ENCODE peak calls at places on chromosomes 12 and 14, in six cellular contexts. One of them, this sample, is unnamed.

GRCh38 chr14:104267895-104268294 is 129.5 kb downstream of the KIF26A start:
- DNase-seq in tibial nerve: no peak
- DNase-seq in neural progenitor cell: no peak
- DNase-seq in AG04450: no peak
- DNase-seq in psoas muscle: no peak
- DNase-seq in astrocyte: no peak
- DNase-seq in this sample: no peak

GRCh38 chr12:49489720-49490119 is 49.1 kb upstream of the KCNH3 start:
- DNase-seq in tibial nerve: no peak
- DNase-seq in neural progenitor cell: no peak
- DNase-seq in AG04450: peak; percentile 67
- DNase-seq in psoas muscle: no peak
- DNase-seq in astrocyte: peak; percentile 98
- DNase-seq in this sample: peak; percentile 45

GRCh38 chr14:56119221-56119967 is 1.2 kb downstream of the PELI2 start:
- DNase-seq in tibial nerve: no peak
- DNase-seq in neural progenitor cell: peak; percentile 71
- DNase-seq in AG04450: no peak
- DNase-seq in psoas muscle: peak; percentile 58
- DNase-seq in astrocyte: no peak
- DNase-seq in this sample: no peak

GRCh38 chr14:69316449-69317391 is 56.8 kb downstream of the GALNT16 start:
- DNase-seq in tibial nerve: peak; percentile 20
- DNase-seq in neural progenitor cell: no peak
- DNase-seq in AG04450: peak; percentile 94
- DNase-seq in psoas muscle: peak; percentile 60
- DNase-seq in astrocyte: peak; percentile 99
- DNase-seq in this sample: peak; percentile 82

GRCh38 chr12:108714866-108715265 is 16.5 kb downstream of the CORO1C start:
- DNase-seq in tibial nerve: no peak
- DNase-seq in neural progenitor cell: no peak
- DNase-seq in AG04450: no peak
- DNase-seq in psoas muscle: no peak
- DNase-seq in astrocyte: no peak
- DNase-seq in this sample: no peak

GRCh38 chr12:75974323-75975273 is 57.0 kb downstream of the PHLDA1 start:
- DNase-seq in tibial nerve: no peak
- DNase-seq in neural progenitor cell: peak; percentile 64
- DNase-seq in AG04450: no peak
- DNase-seq in psoas muscle: no peak
- DNase-seq in astrocyte: no peak
- DNase-seq in this sample: no peak

GRCh38 chr12:59023861-59024424 is 103.6 kb upstream of the LRIG3 start:
- DNase-seq in tibial nerve: no peak
- DNase-seq in neural progenitor cell: no peak
- DNase-seq in AG04450: no peak
- DNase-seq in psoas muscle: no peak
- DNase-seq in astrocyte: peak; percentile 35
- DNase-seq in this sample: no peak

GRCh38 chr12:66514581-66514980 is 164.3 kb downstream of the GRIP1 start:
- DNase-seq in tibial nerve: no peak
- DNase-seq in neural progenitor cell: no peak
- DNase-seq in AG04450: no peak
- DNase-seq in psoas muscle: no peak
- DNase-seq in astrocyte: peak; percentile 88
- DNase-seq in this sample: peak; percentile 45

GRCh38 chr14:88933203-88933602 is 108.8 kb downstream of the TTC8 start:
- DNase-seq in tibial nerve: no peak
- DNase-seq in neural progenitor cell: no peak
- DNase-seq in AG04450: no peak
- DNase-seq in psoas muscle: no peak
- DNase-seq in astrocyte: peak; percentile 3
- DNase-seq in this sample: no peak

GRCh38 chr12:122895757-122896636 is at the start of gene VPS37B:
- DNase-seq in tibial nerve: peak; percentile 62
- DNase-seq in neural progenitor cell: peak; percentile 90
- DNase-seq in AG04450: no peak
- DNase-seq in psoas muscle: peak; percentile 82
- DNase-seq in astrocyte: peak; percentile 76
- DNase-seq in this sample: peak; percentile 88
- TF ChIP-seq CTCF in tibial nerve: no peak
- TF ChIP-seq CTCF in neural progenitor cell: no peak
- TF ChIP-seq CTCF in AG04450: no peak
- TF ChIP-seq CTCF in psoas muscle: no peak
- TF ChIP-seq CTCF in astrocyte: no peak
- TF ChIP-seq CTCF in this sample: no peak

DNA sequence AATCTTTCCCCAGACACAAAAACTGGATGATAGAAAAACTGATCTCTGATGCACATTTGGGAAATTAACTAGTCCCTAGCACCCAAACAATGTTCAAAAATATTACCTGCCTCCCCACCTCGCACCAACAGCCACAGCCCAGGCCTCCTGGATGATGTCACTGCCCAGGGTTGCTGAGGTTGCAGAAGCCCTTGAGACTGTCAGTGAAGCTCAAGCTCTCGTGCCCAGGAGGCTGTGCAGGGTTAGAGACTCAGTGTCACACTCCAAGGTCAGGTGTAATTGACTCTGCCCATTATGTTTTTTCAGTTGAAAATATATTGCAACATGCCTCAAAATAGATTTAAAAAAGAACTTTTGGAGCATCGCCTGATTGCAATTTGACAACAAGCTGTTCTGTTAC is 72.2 kb downstream of the CMAS start:
- DNase-seq in tibial nerve: no peak
- DNase-seq in neural progenitor cell: no peak
- DNase-seq in AG04450: no peak
- DNase-seq in psoas muscle: no peak
- DNase-seq in astrocyte: no peak
- DNase-seq in this sample: no peak
- H3K27ac ChIP-seq in tibial nerve: no peak overlapping the region
- H3K27ac ChIP-seq in neural progenitor cell: no peak overlapping the region
- H3K27ac ChIP-seq in AG04450: no peak overlapping the region
- H3K27ac ChIP-seq in psoas muscle: no peak overlapping the region
- H3K27ac ChIP-seq in astrocyte: no peak overlapping the region
- H3K27ac ChIP-seq in this sample: no peak overlapping the region

GRCh38 chr14:24690492-24690891 is 56.5 kb upstream of the GZMB start:
- DNase-seq in tibial nerve: no peak
- DNase-seq in neural progenitor cell: peak; percentile 44
- DNase-seq in AG04450: no peak
- DNase-seq in psoas muscle: no peak
- DNase-seq in astrocyte: no peak
- DNase-seq in this sample: no peak
- TF ChIP-seq CTCF in tibial nerve: no peak
- TF ChIP-seq CTCF in neural progenitor cell: peak; percentile 32
- TF ChIP-seq CTCF in AG04450: no peak
- TF ChIP-seq CTCF in psoas muscle: no peak
- TF ChIP-seq CTCF in astrocyte: no peak
- TF ChIP-seq CTCF in this sample: no peak

GRCh38 chr14:35362911-35363374 is 41.6 kb downstream of the NFKBIA start:
- DNase-seq in tibial nerve: no peak
- DNase-seq in neural progenitor cell: no peak
- DNase-seq in AG04450: no peak
- DNase-seq in psoas muscle: no peak
- DNase-seq in astrocyte: peak; percentile 78
- DNase-seq in this sample: no peak
- H3K27ac ChIP-seq in tibial nerve: peak overlapping the region; percentile 94
- H3K27ac ChIP-seq in neural progenitor cell: no peak overlapping the region
- H3K27ac ChIP-seq in AG04450: peak overlapping the region; percentile 66
- H3K27ac ChIP-seq in psoas muscle: no peak overlapping the region
- H3K27ac ChIP-seq in astrocyte: no peak overlapping the region
- H3K27ac ChIP-seq in this sample: no peak overlapping the region

GRCh38 chr14:64478634-64479250 is 13.4 kb downstream of the AKAP5 start:
- DNase-seq in tibial nerve: no peak
- DNase-seq in neural progenitor cell: no peak
- DNase-seq in AG04450: no peak
- DNase-seq in psoas muscle: no peak
- DNase-seq in astrocyte: no peak
- DNase-seq in this sample: peak; percentile 24
- TF ChIP-seq CTCF in tibial nerve: peak; percentile 31
- TF ChIP-seq CTCF in neural progenitor cell: peak; percentile 43
- TF ChIP-seq CTCF in AG04450: peak; percentile 47
- TF ChIP-seq CTCF in psoas muscle: peak; percentile 32
- TF ChIP-seq CTCF in astrocyte: peak; percentile 24
- TF ChIP-seq CTCF in this sample: peak; percentile 56

GRCh38 chr14:90429236-90429635 is 32.4 kb downstream of the CALM1 start:
- DNase-seq in tibial nerve: no peak
- DNase-seq in neural progenitor cell: no peak
- DNase-seq in AG04450: no peak
- DNase-seq in psoas muscle: no peak
- DNase-seq in astrocyte: no peak
- DNase-seq in this sample: no peak
- H3K27ac ChIP-seq in tibial nerve: no peak overlapping the region
- H3K27ac ChIP-seq in neural progenitor cell: no peak overlapping the region
- H3K27ac ChIP-seq in AG04450: no peak overlapping the region
- H3K27ac ChIP-seq in psoas muscle: no peak overlapping the region
- H3K27ac ChIP-seq in astrocyte: no peak overlapping the region
- H3K27ac ChIP-seq in this sample: no peak overlapping the region

GRCh38 chr12:79121486-79121885 is 256.9 kb downstream of the SYT1 start:
- DNase-seq in tibial nerve: no peak
- DNase-seq in neural progenitor cell: no peak
- DNase-seq in AG04450: no peak
- DNase-seq in psoas muscle: no peak
- DNase-seq in astrocyte: no peak
- DNase-seq in this sample: peak; percentile 16
- TF ChIP-seq CTCF in tibial nerve: no peak
- TF ChIP-seq CTCF in neural progenitor cell: peak; percentile 53
- TF ChIP-seq CTCF in AG04450: peak; percentile 24
- TF ChIP-seq CTCF in psoas muscle: no peak
- TF ChIP-seq CTCF in astrocyte: peak; percentile 35
- TF ChIP-seq CTCF in this sample: no peak

GRCh38 chr14:58331111-58331510 is 32.8 kb downstream of the ARID4A start:
- DNase-seq in tibial nerve: peak; percentile 76
- DNase-seq in neural progenitor cell: peak; percentile 79
- DNase-seq in AG04450: peak; percentile 94
- DNase-seq in psoas muscle: peak; percentile 75
- DNase-seq in astrocyte: peak; percentile 96
- DNase-seq in this sample: peak; percentile 59
- H3K27ac ChIP-seq in tibial nerve: peak overlapping the region; percentile 70
- H3K27ac ChIP-seq in neural progenitor cell: no peak overlapping the region
- H3K27ac ChIP-seq in AG04450: no peak overlapping the region
- H3K27ac ChIP-seq in psoas muscle: no peak overlapping the region
- H3K27ac ChIP-seq in astrocyte: peak overlapping the region; percentile 51
- H3K27ac ChIP-seq in this sample: no peak overlapping the region

DNA sequence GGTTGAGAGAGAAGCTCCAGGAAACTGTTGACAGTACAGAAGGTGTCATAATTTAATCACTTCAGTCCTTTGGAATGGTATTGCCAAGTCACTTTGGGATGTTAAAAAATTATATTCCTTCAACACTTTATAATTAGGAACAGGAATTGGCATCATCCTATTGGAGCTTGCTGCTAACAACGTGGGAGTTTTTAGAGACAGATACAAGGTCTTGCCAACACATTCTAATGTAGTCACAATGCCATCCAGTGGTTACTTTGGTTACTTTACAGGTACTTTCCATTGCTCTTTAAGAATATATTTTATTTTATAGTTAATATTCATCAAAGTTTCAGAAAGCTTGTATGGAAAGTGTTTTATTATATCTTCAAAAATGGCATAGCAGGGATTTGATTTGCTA is 310.1 kb downstream of the SYT1 start:
- DNase-seq in tibial nerve: no peak
- DNase-seq in neural progenitor cell: no peak
- DNase-seq in AG04450: no peak
- DNase-seq in psoas muscle: no peak
- DNase-seq in astrocyte: peak; percentile 62
- DNase-seq in this sample: peak; percentile 20
- TF ChIP-seq CTCF in tibial nerve: no peak
- TF ChIP-seq CTCF in neural progenitor cell: no peak
- TF ChIP-seq CTCF in AG04450: peak; percentile 46
- TF ChIP-seq CTCF in psoas muscle: no peak
- TF ChIP-seq CTCF in astrocyte: peak; percentile 42
- TF ChIP-seq CTCF in this sample: peak; percentile 27

GRCh38 chr14:99595524-99595923 is 8.5 kb downstream of the CCDC85C start:
- DNase-seq in tibial nerve: no peak
- DNase-seq in neural progenitor cell: no peak
- DNase-seq in AG04450: no peak
- DNase-seq in psoas muscle: no peak
- DNase-seq in astrocyte: no peak
- DNase-seq in this sample: no peak
- H3K27ac ChIP-seq in tibial nerve: no peak overlapping the region
- H3K27ac ChIP-seq in neural progenitor cell: no peak overlapping the region
- H3K27ac ChIP-seq in AG04450: no peak overlapping the region
- H3K27ac ChIP-seq in psoas muscle: no peak overlapping the region
- H3K27ac ChIP-seq in astrocyte: no peak overlapping the region
- H3K27ac ChIP-seq in this sample: peak overlapping the region; percentile 57

This sample was measured in RWPE1.